ENCODE peak calls at places on chromosomes 12 and 14, in seven cellular contexts. S, H, N, O, Q, F and I are unnamed samples. For H3K9me3, the result is how much of the 10 kb centered on the place peaks cover.

GRCh38 chr14:102279282-102279681 is 25.7 kb downstream of the MOK start:
- DNase-seq in Q (no peak), N (no peak), H (no peak), O (no peak), S (no peak), F (no peak), I (no peak)

GRCh38 chr14:20435454-20436362 is at the start of gene KLHL33:
- DNase-seq in S (no peak), O (no peak), H (no peak), N (no peak), Q (no peak), F (no peak), I (no peak)

GRCh38 chr12:123293178-123293760 is 21.6 kb upstream of the CDK2AP1 start:
- DNase-seq in N (no peak), Q (no peak), H (no peak), S (no peak), O (peak), F (no peak), I (no peak)

GRCh38 chr12:37543131-37543965 is 773.2 kb upstream of the ALG10B start:
- DNase-seq in H (no peak), F (no peak), O (no peak), Q (no peak), S (no peak), N (no peak), I (no peak)

GRCh38 chr12:6970096-6970527 is 352 bp downstream of the PHB2 start:
- DNase-seq in N (no peak), Q (no peak), S (no peak), F (no peak), H (no peak), O (peak), I (no peak)

GRCh38 chr12:30974746-30975500 is 48.4 kb downstream of the TSPAN11 start:
- DNase-seq in N (no peak), H (no peak), S (no peak), O (no peak), F (no peak), Q (no peak), I (no peak)

GRCh38 chr12:30308010-30308717 is 387.5 kb downstream of the IPO8 start:
- DNase-seq in F (no peak), N (no peak), Q (no peak), H (no peak), O (no peak), S (no peak), I (no peak)

GRCh38 chr12:56346663-56347062 is 8.0 kb downstream of the IL23A start:
- DNase-seq in Q (no peak), S (no peak), N (no peak), O (peak), F (no peak), H (no peak), I (no peak)

GRCh38 chr14:70808023-70808401 is 1.3 kb downstream of the MAP3K9 start:
- DNase-seq in H (no peak), S (peak), N (peak), F (no peak), Q (peak), O (peak), I (peak)

GRCh38 chr12:64806593-64806992 is 17.9 kb upstream of the TBC1D30 start:
- DNase-seq in S (no peak), N (no peak), H (no peak), Q (no peak), O (no peak), F (peak), I (no peak)

GRCh38 chr14:61565836-61566536 is 129.3 kb upstream of the HIF1A start:
- DNase-seq in O (no peak), F (no peak), Q (no peak), S (no peak), H (no peak), N (no peak), I (no peak)

GRCh38 chr12:56565510-56566101 is 44.0 kb downstream of the RBMS2 start:
- DNase-seq in N (peak), S (peak), F (peak), Q (peak), H (no peak), O (peak), I (no peak)

GRCh38 chr14:50941151-50941550 is 3.1 kb downstream of the PYGL start:
- DNase-seq in S (no peak), N (no peak), Q (no peak), O (no peak), F (no peak), H (no peak), I (no peak)

GRCh38 chr12:125861299-125862281 is 796.4 kb downstream of the AACS start:
- DNase-seq in F (no peak), N (no peak), S (no peak), H (no peak), Q (peak), O (no peak), I (no peak)

GRCh38 chr12:91262023-91262676 is 79.5 kb upstream of the DCN start:
- DNase-seq in S (no peak), N (no peak), H (no peak), Q (no peak), F (no peak), O (no peak), I (no peak)
- H3K9me3 ChIP-seq in S (under half), N (under half), H (under half), Q (under half), F (under half), O (under half), I (under half)

GRCh38 chr14:42027271-42027670 is 420.6 kb downstream of the LRFN5 start:
- DNase-seq in H (no peak), O (no peak), N (no peak), Q (no peak), F (no peak), S (no peak), I (no peak)

GRCh38 chr14:42028607-42029006 is 421.9 kb downstream of the LRFN5 start:
- DNase-seq in S (no peak), H (no peak), N (no peak), F (no peak), O (no peak), Q (no peak), I (no peak)

DNA sequence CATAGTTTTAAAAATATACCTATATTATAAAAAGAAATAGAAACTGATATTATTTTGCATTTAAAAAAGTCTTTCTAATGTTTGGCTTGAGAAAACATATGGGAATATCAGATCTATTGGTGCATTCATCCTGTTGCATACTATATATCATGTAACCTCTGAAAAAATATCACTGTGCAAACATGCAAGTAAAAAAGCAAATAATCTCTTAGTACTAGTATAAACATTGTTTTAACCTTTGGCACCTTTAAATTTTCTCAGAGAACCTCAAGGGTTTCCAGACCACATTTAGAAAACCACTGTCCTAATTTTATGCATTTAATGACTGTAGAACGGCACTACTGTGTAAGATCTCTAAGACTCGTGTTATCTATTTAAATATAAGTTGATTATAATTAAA is 416.8 kb downstream of the LRFN5 start:
- DNase-seq in Q (no peak), O (no peak), N (no peak), H (no peak), S (no peak), F (no peak), I (no peak)
- H3K9me3 ChIP-seq in Q (under half), O (under half), N (under half), H (under half), S (under half), F (under half), I (under half)

DNA sequence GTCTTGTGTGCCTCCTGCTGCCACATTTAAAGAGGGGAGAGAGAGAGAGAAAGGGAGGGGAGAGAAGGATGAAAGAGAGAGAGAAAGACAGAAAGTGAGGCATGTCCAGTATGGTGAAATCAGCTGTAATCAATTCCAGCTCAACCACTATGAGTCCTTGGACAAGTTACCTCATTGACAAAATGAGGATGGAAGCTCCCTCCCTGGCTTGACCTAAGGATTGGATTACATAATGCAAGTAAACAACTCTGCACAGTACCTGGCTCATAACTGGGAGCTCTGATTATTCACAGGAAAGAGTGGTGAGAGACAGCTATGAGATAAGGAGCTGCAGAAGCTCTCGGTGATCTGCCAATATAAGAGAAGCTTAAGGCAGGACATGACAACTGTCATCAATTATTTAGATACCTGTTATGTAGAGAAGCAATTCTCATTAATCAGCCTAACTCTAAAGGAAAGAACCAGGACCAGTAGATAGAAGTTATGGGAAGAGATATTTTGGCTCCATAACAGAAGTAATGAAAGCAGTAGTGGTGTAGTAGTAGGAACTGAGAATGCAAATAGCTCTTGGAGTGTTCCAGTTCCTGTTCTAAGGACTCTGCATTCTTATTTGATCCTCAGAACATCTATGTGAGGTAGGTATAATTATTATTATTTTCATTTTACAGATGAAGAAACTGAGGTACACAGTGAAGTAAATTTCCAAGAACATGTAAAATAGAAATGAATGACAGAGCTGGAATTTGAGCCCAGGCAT is 791.6 kb downstream of the DIO2 start:
- DNase-seq in O (peak), N (no peak), S (no peak), H (no peak), Q (no peak), F (no peak), I (no peak)
- H3K9me3 ChIP-seq in O (under half), N (under half), S (under half), H (under half), Q (under half), F (under half), I (under half)

DNA sequence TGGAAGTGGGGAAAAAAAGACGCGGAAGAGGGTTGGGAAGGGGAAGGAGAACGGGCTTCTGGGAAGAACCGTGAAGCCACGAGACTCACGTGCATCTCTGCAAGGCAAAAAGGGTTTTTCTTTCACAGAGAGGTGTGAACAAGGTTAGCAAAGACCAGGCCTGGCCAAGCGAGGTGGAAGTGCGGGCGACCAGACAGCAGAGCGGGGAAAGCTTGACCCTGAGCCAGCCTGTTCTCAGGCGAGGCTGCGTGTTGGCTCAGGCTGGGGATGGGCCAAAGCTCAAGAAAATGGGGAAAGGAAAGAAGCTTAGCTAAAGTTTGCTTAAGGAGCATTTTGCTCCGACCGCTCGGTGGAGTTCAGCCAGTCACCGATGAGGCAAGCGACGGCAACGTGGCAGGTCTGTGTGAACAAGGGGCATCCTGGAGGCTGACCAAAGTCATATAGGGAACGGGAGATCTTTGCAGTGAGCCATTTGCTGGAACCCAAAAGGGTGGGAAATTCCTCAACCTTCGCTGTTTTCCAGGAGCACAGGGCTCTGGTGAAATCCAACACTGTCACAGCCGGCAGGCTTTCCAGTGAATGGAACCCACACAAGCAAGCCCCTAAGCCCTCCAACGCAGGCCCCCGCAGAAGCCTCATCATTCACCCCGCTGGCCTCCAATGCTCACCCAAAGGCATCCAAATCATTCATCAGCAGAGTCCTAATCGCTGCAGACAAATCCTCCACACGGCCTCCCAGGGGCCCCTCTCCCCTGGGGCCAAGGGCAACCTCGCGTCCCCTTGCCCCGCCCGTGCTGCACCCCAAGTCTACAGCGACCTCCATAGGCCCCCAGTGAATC is 793 bp downstream of the ZNF605 start:
- DNase-seq in S (no peak), H (no peak), O (no peak), F (peak), Q (peak), N (peak), I (no peak)
- H3K9me3 ChIP-seq in S (under half), H (under half), O (under half), F (half or more), Q (under half), N (half or more), I (under half)

GRCh38 chr12:50276068-50276467 is 7.3 kb downstream of the LIMA1 start:
- DNase-seq in F (no peak), O (no peak), H (no peak), S (no peak), N (no peak), Q (no peak), I (no peak)
- H3K9me3 ChIP-seq in F (under half), O (under half), H (under half), S (under half), N (under half), Q (under half), I (under half)